ENCODE peak calls at places on chromosomes 1 and 21, in seven cellular contexts. C is H1, R is IMR-90, L is A549, T is HepG2, B is SK-N-SH, E is GM12878. P is an unnamed sample.

GRCh38 chr1:165257969-165258459 is 98.5 kb downstream of the LMX1A start:
- DNase-seq in C (peak), R (peak), L (peak), T (peak), B (peak), E (peak), P (peak)

GRCh38 chr1:58784758-58785423 is 1.0 kb upstream of the JUN start:
- DNase-seq in C (no peak), R (peak), L (peak), T (peak), B (peak), E (no peak), P (peak)

GRCh38 chr1:46996659-46997281 is 26.7 kb upstream of the CYP4X1 start:
- DNase-seq in C (no peak), R (no peak), L (no peak), T (no peak), B (no peak), E (no peak), P (peak)

GRCh38 chr21:39866093-39866492 is 1.1 kb upstream of the PCP4 start:
- DNase-seq in C (no peak), R (no peak), L (no peak), T (no peak), B (no peak), E (no peak), P (no peak)

GRCh38 chr1:2189459-2190425 is 4.8 kb downstream of the FAAP20 start:
- DNase-seq in C (peak), R (peak), L (peak), T (peak), B (peak), E (no peak), P (peak)

GRCh38 chr1:201582261-201582951 is 43.5 kb downstream of the NAV1 start:
- DNase-seq in C (no peak), R (peak), L (peak), T (no peak), B (peak), E (no peak), P (peak)

GRCh38 chr1:66761273-66761672 is 9.0 kb downstream of the DYNLT5 start:
- DNase-seq in C (no peak), R (peak), L (no peak), T (no peak), B (no peak), E (no peak), P (no peak)

GRCh38 chr1:224223819-224224714 is 41.0 kb downstream of the DEGS1 start:
- DNase-seq in C (no peak), R (peak), L (peak), T (no peak), B (no peak), E (no peak), P (no peak)

GRCh38 chr1:46606255-46606965 is 2.3 kb upstream of the MKNK1 start:
- DNase-seq in C (no peak), R (peak), L (no peak), T (no peak), B (no peak), E (no peak), P (no peak)

DNA sequence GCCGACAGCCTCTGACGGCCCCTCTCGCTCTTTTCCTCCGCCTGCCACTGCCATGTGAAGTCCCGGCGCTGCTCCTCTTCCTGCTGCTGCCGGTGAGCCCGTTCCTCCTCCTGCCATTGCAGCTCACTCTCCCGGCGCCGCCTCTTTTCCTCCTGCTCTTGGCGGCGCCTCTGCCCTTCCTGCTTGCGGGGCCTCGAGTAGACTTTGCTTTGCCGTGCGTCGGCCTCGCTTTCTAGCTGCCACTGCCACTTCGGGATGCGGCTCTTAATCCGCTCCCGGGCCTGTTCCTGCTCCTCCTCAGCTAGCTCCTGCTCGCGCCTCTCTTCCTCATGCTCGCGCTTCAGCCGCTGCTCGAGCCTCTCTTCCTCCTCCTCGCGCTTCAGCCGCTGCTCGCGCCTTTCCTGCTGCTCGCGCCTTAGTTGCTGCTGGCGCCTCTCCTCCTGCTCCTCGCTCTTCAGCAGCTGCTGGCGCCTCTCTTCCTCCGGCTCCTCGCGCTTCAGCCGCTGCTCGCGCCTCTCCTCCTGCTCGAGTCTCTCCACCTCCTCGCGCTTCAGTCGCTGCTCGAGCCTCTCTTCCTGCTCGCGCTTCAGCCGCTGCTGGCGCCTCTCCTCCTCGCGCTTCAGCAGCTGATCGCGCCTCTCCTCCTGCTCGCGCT is 4.3 kb downstream of the TCHH start:
- DNase-seq in C (no peak), R (peak), L (peak), T (no peak), B (no peak), E (no peak), P (no peak)
- TF ChIP-seq RFX5 in C (no peak), R (no peak), L (no peak), T (no peak), B (no peak), E (no peak), P (no peak)

DNA sequence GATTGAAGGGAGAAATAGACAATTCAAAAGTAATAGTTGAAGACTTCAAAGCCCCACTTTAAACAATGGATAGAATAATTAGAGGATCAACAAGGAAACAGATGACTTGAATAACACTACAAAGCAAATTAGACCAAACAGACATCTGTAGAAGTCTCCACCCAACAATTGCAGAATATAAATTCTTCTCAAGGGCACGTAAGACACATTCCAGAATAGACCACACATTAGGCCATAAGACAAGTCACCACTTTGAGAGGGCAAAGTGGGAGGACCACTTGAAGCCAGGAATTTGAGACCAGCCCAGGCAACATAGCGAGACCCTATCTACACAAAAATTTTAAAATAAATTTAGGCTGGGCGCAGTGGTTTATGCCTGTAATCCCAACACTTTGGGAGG is 20.5 kb upstream of the RNF186 start:
- DNase-seq in C (no peak), R (no peak), L (no peak), T (no peak), B (no peak), E (no peak), P (no peak)
- TF ChIP-seq RFX5 in C (no peak), R (no peak), L (no peak), T (no peak), B (no peak), E (no peak), P (no peak)

GRCh38 chr1:226882631-226883409 is 12.4 kb downstream of the PSEN2 start:
- DNase-seq in C (no peak), R (peak), L (no peak), T (no peak), B (no peak), E (peak), P (no peak)
- TF ChIP-seq RFX5 in C (no peak), R (no peak), L (no peak), T (no peak), B (no peak), E (no peak), P (no peak)

DNA sequence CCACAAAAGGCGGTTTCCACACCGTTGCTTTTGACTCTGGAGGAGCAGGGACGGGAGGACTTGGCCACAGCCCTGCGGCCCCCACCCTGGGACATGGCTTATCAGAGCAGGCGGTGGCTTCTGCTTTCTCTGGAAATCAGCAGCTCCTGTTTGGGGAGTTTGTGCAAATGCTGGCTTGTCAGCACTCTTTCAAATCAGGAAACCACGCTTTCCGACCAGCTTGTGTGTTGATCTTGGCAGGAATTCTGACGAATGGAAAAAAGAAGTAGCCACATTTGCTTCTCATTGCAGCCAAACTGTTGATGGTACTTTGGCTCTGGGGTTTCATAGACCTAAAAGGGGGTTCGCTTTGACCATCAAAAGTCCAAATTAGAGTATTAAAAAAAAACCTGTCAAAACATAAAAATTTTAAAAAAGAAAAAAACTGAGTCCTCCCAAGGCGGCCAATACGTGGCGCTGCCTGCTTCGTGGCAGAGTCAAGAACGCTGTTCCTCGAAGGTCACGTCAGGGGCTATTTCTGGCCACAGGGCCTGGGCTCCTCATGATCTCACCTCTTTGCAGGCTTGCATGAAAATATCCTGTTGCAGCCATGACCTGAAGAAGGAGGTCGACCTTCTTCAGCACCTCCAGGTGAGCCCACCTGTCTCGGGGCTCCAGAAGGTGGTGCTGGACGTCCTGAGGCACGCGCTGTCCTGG is 80.8 kb upstream of the EFHD2 start:
- DNase-seq in C (no peak), R (peak), L (no peak), T (no peak), B (peak), E (no peak), P (peak)
- TF ChIP-seq RFX5 in C (no peak), R (no peak), L (no peak), T (no peak), B (no peak), E (no peak), P (no peak)

GRCh38 chr1:37159102-37159501 is 124.8 kb upstream of the GRIK3 start:
- DNase-seq in C (no peak), R (no peak), L (no peak), T (no peak), B (no peak), E (no peak), P (peak)
- TF ChIP-seq RFX5 in C (no peak), R (no peak), L (no peak), T (no peak), B (no peak), E (no peak), P (no peak)

P was measured in K562.